ENCODE peak calls at places on chromosomes 7 and 10, in five cellular contexts. One of them, this sample, is unnamed.

GRCh38 chr7:130957140-130957513 is 223.1 kb upstream of the KLF14 start:
- DNase-seq in psoas muscle: no peak
- DNase-seq in HCT116: no peak
- DNase-seq in ovary: no peak
- DNase-seq in sigmoid colon: no peak
- DNase-seq in this sample: no peak

GRCh38 chr7:127252736-127253288 is at the start of gene GRM8:
- DNase-seq in psoas muscle: peak; percentile 44
- DNase-seq in HCT116: no peak
- DNase-seq in ovary: peak; percentile 54
- DNase-seq in sigmoid colon: peak; percentile 72
- DNase-seq in this sample: no peak

GRCh38 chr10:1171182-1171581 is 115.0 kb downstream of the WDR37 start:
- DNase-seq in psoas muscle: no peak
- DNase-seq in HCT116: no peak
- DNase-seq in ovary: no peak
- DNase-seq in sigmoid colon: no peak
- DNase-seq in this sample: no peak

GRCh38 chr7:133139350-133139749 is 57.5 kb upstream of the CHCHD3 start:
- DNase-seq in psoas muscle: no peak
- DNase-seq in HCT116: peak; percentile 10
- DNase-seq in ovary: no peak
- DNase-seq in sigmoid colon: no peak
- DNase-seq in this sample: no peak

GRCh38 chr7:51590746-51591145 is 274.1 kb upstream of the COBL start:
- DNase-seq in psoas muscle: no peak
- DNase-seq in HCT116: no peak
- DNase-seq in ovary: no peak
- DNase-seq in sigmoid colon: no peak
- DNase-seq in this sample: no peak

GRCh38 chr7:90720970-90721768 is 125.0 kb downstream of the CDK14 start:
- DNase-seq in psoas muscle: peak; percentile 14
- DNase-seq in HCT116: no peak
- DNase-seq in ovary: peak; percentile 72
- DNase-seq in sigmoid colon: peak; percentile 84
- DNase-seq in this sample: no peak

GRCh38 chr7:138097064-138097741 is 20.9 kb downstream of the AKR1D1 start:
- DNase-seq in psoas muscle: no peak
- DNase-seq in HCT116: peak; percentile 41
- DNase-seq in ovary: no peak
- DNase-seq in sigmoid colon: no peak
- DNase-seq in this sample: no peak

GRCh38 chr10:82668266-82668665 is 793.3 kb downstream of the NRG3 start:
- DNase-seq in psoas muscle: no peak
- DNase-seq in HCT116: no peak
- DNase-seq in ovary: no peak
- DNase-seq in sigmoid colon: no peak
- DNase-seq in this sample: no peak

DNA sequence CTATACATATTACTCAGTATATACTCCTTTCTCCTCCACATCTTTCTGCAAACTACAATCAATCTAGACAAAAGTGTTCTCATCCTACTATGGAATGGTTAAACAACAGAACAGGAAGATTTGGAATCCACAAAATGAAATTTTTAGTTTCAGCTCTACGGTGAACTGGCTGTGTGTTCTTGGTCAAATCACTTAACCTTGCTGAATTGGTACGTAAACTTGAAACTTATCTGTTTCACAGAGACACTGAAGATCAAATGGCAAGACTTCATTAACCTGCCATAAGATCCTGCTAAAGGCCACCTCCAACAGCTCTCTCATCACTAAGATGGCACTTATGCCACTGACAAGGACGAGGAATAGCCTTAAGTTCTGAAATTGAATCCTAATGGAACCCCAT is 1.5 kb downstream of the NUDCD3 start:
- DNase-seq in psoas muscle: no peak
- DNase-seq in HCT116: no peak
- DNase-seq in ovary: no peak
- DNase-seq in sigmoid colon: no peak
- DNase-seq in this sample: no peak
- H3K4me3 ChIP-seq in psoas muscle: peak overlapping the region; percentile 88
- H3K4me3 ChIP-seq in HCT116: peak overlapping the region; percentile 95
- H3K4me3 ChIP-seq in ovary: peak overlapping the region; percentile 83
- H3K4me3 ChIP-seq in sigmoid colon: peak overlapping the region; percentile 71
- H3K4me3 ChIP-seq in this sample: peak overlapping the region; percentile 94

GRCh38 chr10:85612833-85613232 is 753.8 kb downstream of the GRID1 start:
- DNase-seq in psoas muscle: no peak
- DNase-seq in HCT116: peak; percentile 8
- DNase-seq in ovary: no peak
- DNase-seq in sigmoid colon: no peak
- DNase-seq in this sample: peak; percentile 51
- TF ChIP-seq CTCF in psoas muscle: peak; percentile 7
- TF ChIP-seq CTCF in HCT116: peak; percentile 40
- TF ChIP-seq CTCF in ovary: no peak
- TF ChIP-seq CTCF in sigmoid colon: no peak
- TF ChIP-seq CTCF in this sample: no peak

DNA sequence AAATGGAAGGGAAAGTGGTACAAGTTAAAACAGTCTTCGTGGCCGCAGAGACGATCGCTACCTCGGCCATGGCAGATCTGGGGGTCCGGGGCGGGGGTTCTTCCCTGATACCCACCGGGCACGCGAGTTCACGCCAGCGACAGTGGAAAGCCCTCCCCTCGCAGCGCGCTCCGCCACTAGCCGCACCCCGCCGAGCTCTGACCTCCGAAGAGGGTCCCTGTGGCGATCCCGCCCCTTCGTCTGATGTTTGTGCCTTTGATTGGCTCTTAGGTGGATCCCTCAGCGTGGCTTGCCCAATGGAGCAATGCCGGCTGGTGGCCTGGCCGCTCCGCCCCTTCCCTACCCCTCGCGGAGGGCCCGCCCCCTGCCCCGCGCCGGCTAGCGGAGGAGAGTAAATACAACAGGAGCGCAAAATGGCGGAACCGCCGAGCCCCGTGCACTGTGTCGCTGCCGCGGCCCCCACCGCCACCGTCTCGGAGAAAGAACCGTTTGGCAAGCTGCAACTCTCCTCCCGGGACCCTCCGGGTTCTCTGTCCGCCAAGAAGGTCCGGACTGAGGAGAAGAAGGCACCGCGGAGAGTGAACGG is at the start of gene RSBN1L:
- DNase-seq in psoas muscle: peak; percentile 98
- DNase-seq in HCT116: peak; percentile 92
- DNase-seq in ovary: peak; percentile 98
- DNase-seq in sigmoid colon: peak; percentile 99
- DNase-seq in this sample: peak; percentile 99
- H3K4me1 ChIP-seq in psoas muscle: peaks cover 37% of the 10 kb centered on the region
- H3K4me1 ChIP-seq in HCT116: peaks cover 17% of the 10 kb centered on the region
- H3K4me1 ChIP-seq in ovary: peaks cover 16% of the 10 kb centered on the region
- H3K4me1 ChIP-seq in sigmoid colon: peaks cover 45% of the 10 kb centered on the region
- H3K4me1 ChIP-seq in this sample: no peaks in the 10 kb centered on the region

GRCh38 chr7:135715055-135715522 is 12.9 kb downstream of the SLC13A4 start:
- DNase-seq in psoas muscle: no peak
- DNase-seq in HCT116: no peak
- DNase-seq in ovary: no peak
- DNase-seq in sigmoid colon: no peak
- DNase-seq in this sample: no peak

GRCh38 chr7:135715673-135716072 is 12.3 kb downstream of the SLC13A4 start:
- DNase-seq in psoas muscle: no peak
- DNase-seq in HCT116: no peak
- DNase-seq in ovary: no peak
- DNase-seq in sigmoid colon: no peak
- DNase-seq in this sample: no peak

GRCh38 chr7:135712796-135713195 is 15.2 kb downstream of the SLC13A4 start:
- DNase-seq in psoas muscle: no peak
- DNase-seq in HCT116: no peak
- DNase-seq in ovary: no peak
- DNase-seq in sigmoid colon: no peak
- DNase-seq in this sample: no peak

GRCh38 chr7:135713836-135714470 is 14.0 kb downstream of the SLC13A4 start:
- DNase-seq in psoas muscle: no peak
- DNase-seq in HCT116: no peak
- DNase-seq in ovary: no peak
- DNase-seq in sigmoid colon: no peak
- DNase-seq in this sample: no peak

GRCh38 chr7:135714534-135715009 is 13.4 kb downstream of the SLC13A4 start:
- DNase-seq in psoas muscle: peak; percentile 18
- DNase-seq in HCT116: peak; percentile 67
- DNase-seq in ovary: no peak
- DNase-seq in sigmoid colon: no peak
- DNase-seq in this sample: no peak
- H3K4me3 ChIP-seq in psoas muscle: no peak overlapping the region
- H3K4me3 ChIP-seq in HCT116: peak overlapping the region; percentile 21
- H3K4me3 ChIP-seq in ovary: no peak overlapping the region
- H3K4me3 ChIP-seq in sigmoid colon: no peak overlapping the region
- H3K4me3 ChIP-seq in this sample: no peak overlapping the region

GRCh38 chr7:142519077-142519789 is 230.0 kb upstream of the PRSS1 start:
- DNase-seq in psoas muscle: no peak
- DNase-seq in HCT116: no peak
- DNase-seq in ovary: no peak
- DNase-seq in sigmoid colon: no peak
- DNase-seq in this sample: no peak

GRCh38 chr7:142511801-142512200 is 237.5 kb upstream of the PRSS1 start:
- DNase-seq in psoas muscle: no peak
- DNase-seq in HCT116: no peak
- DNase-seq in ovary: no peak
- DNase-seq in sigmoid colon: no peak
- DNase-seq in this sample: no peak

GRCh38 chr7:142519790-142520078 is 229.5 kb upstream of the PRSS1 start:
- DNase-seq in psoas muscle: no peak
- DNase-seq in HCT116: no peak
- DNase-seq in ovary: no peak
- DNase-seq in sigmoid colon: no peak
- DNase-seq in this sample: no peak

GRCh38 chr7:142513221-142513955 is 235.9 kb upstream of the PRSS1 start:
- DNase-seq in psoas muscle: no peak
- DNase-seq in HCT116: no peak
- DNase-seq in ovary: no peak
- DNase-seq in sigmoid colon: no peak
- DNase-seq in this sample: no peak

DNA sequence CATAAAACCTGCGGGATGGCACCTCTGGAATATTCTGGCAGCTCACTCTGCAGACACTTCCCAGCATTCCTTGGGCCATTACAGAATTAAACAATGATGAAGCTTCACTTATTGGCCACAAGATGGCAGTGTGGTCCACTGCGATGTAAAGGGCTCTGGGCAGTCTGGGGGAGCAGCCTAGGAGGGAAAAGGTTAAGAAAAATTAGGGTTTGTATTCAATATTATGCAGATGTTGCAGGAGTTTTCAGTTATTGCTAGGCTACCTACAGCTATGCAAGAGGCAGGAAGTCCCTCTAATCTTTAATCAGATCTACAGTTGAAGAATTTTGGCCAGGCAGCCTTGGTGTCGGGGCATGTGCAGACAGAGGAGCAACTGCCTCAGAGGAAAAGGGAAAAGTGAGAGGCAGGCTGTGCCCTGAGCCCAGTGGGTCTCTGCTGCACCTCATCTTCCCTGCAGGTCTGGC is 233.2 kb upstream of the PRSS1 start:
- DNase-seq in psoas muscle: no peak
- DNase-seq in HCT116: peak; percentile 61
- DNase-seq in ovary: no peak
- DNase-seq in sigmoid colon: no peak
- DNase-seq in this sample: no peak
- TF ChIP-seq CTCF in psoas muscle: peak; percentile 61
- TF ChIP-seq CTCF in HCT116: peak; percentile 77
- TF ChIP-seq CTCF in ovary: no peak
- TF ChIP-seq CTCF in sigmoid colon: peak; percentile 45
- TF ChIP-seq CTCF in this sample: peak; percentile 74

GRCh38 chr10:34669079-34669478 is 146.0 kb downstream of the PARD3 start:
- DNase-seq in psoas muscle: no peak
- DNase-seq in HCT116: no peak
- DNase-seq in ovary: no peak
- DNase-seq in sigmoid colon: no peak
- DNase-seq in this sample: no peak

GRCh38 chr10:34670101-34670500 is 145.0 kb downstream of the PARD3 start:
- DNase-seq in psoas muscle: no peak
- DNase-seq in HCT116: no peak
- DNase-seq in ovary: no peak
- DNase-seq in sigmoid colon: no peak
- DNase-seq in this sample: no peak

GRCh38 chr10:34667177-34667576 is 147.9 kb downstream of the PARD3 start:
- DNase-seq in psoas muscle: no peak
- DNase-seq in HCT116: no peak
- DNase-seq in ovary: no peak
- DNase-seq in sigmoid colon: no peak
- DNase-seq in this sample: no peak

GRCh38 chr10:34664706-34665105 is 150.4 kb downstream of the PARD3 start:
- DNase-seq in psoas muscle: no peak
- DNase-seq in HCT116: no peak
- DNase-seq in ovary: no peak
- DNase-seq in sigmoid colon: no peak
- DNase-seq in this sample: no peak

DNA sequence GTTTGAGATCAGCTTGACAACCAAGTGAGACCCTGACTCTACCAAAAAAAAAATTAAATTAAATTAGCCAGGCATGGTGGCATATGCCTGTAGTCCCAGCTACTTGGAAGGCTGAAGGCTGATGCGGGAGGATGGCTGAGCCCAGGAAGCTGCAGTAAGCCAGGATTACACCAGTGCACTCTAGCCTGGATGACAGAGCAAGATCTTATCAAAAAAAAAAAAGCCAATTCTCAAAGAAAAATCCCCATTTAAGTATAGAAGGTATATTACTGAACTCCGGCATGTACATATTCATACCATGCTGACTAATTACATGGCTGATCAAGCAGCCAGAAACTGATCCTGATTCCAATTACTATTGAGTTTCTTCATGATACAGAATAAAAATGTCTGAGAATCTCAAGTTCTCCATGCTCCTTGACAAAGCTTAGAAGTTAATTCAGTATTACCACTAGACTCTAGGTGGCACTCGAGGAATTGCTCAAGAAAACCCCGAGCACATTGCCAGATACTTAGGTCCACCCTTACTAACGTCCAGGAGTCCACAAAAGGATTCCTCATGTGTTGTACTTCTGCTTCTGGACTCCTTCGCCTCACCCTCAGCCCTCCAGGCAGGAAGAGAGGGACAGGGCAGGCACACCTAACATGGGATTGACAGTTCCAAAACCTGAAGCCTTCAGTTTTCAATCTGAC is 148.9 kb downstream of the PARD3 start:
- DNase-seq in psoas muscle: no peak
- DNase-seq in HCT116: peak; percentile 77
- DNase-seq in ovary: peak; percentile 68
- DNase-seq in sigmoid colon: peak; percentile 83
- DNase-seq in this sample: no peak
- H3K4me1 ChIP-seq in psoas muscle: peaks cover 36% of the 10 kb centered on the region
- H3K4me1 ChIP-seq in HCT116: peaks cover 17% of the 10 kb centered on the region
- H3K4me1 ChIP-seq in ovary: no peaks in the 10 kb centered on the region
- H3K4me1 ChIP-seq in sigmoid colon: peaks cover 7% of the 10 kb centered on the region
- H3K4me1 ChIP-seq in this sample: no peaks in the 10 kb centered on the region

This sample was measured in right atrium auricular region.